ENCODE peak calls at places on chromosomes 3 and 15, in nine cellular contexts. W, V, A, Q, T, D, E, P and B are unnamed samples.

GRCh38 chr3:186001838-186002237 is 64.0 kb upstream of the TRA2B start:
- DNase-seq in D (no peak), E (no peak), V (no peak), A (no peak), T (no peak), P (no peak), Q (no peak), W (no peak), B (no peak)

GRCh38 chr3:174862101-174862500 is 3.0 kb downstream of the NAALADL2 start:
- DNase-seq in A (no peak), W (peak), T (peak), P (no peak), V (peak), Q (peak), E (no peak), D (no peak), B (no peak)

GRCh38 chr15:80615783-80616391 is 79.2 kb upstream of the ABHD17C start:
- DNase-seq in A (peak), D (peak), P (peak), E (no peak), Q (peak), W (peak), T (no peak), V (peak), B (peak)

GRCh38 chr3:87694678-87695077 is 364.1 kb downstream of the CGGBP1 start:
- DNase-seq in P (no peak), V (no peak), T (no peak), W (no peak), A (no peak), D (no peak), E (no peak), Q (no peak), B (no peak)

GRCh38 chr15:87777054-87777498 is 479.5 kb downstream of the NTRK3 start:
- DNase-seq in Q (no peak), P (peak), E (peak), A (peak), D (peak), V (no peak), W (no peak), T (no peak), B (peak)

GRCh38 chr3:146655333-146655996 is 50.3 kb upstream of the PLSCR5 start:
- DNase-seq in T (no peak), E (no peak), Q (peak), P (no peak), D (no peak), A (no peak), W (no peak), V (no peak), B (no peak)

GRCh38 chr3:49593046-49593445 is 38.8 kb downstream of the BSN start:
- DNase-seq in V (no peak), W (no peak), A (no peak), E (no peak), D (peak), P (no peak), Q (no peak), T (no peak), B (no peak)

GRCh38 chr3:132180337-132180791 is 136.8 kb upstream of the ACP3 start:
- DNase-seq in T (peak), D (peak), P (peak), A (no peak), E (no peak), Q (peak), V (no peak), W (peak), B (peak)

GRCh38 chr3:171640520-171641412 is 169.5 kb downstream of the PLD1 start:
- DNase-seq in P (peak), W (peak), D (peak), Q (peak), E (peak), T (peak), V (no peak), A (peak), B (peak)

GRCh38 chr3:172213168-172213567 is 173.8 kb downstream of the FNDC3B start:
- DNase-seq in W (no peak), A (no peak), T (no peak), P (peak), D (peak), V (no peak), E (no peak), Q (no peak), B (no peak)

GRCh38 chr15:43941071-43941470 is 114.3 kb downstream of the WDR76 start:
- DNase-seq in D (no peak), T (no peak), E (no peak), W (no peak), P (no peak), V (no peak), Q (no peak), A (no peak), B (no peak)

DNA sequence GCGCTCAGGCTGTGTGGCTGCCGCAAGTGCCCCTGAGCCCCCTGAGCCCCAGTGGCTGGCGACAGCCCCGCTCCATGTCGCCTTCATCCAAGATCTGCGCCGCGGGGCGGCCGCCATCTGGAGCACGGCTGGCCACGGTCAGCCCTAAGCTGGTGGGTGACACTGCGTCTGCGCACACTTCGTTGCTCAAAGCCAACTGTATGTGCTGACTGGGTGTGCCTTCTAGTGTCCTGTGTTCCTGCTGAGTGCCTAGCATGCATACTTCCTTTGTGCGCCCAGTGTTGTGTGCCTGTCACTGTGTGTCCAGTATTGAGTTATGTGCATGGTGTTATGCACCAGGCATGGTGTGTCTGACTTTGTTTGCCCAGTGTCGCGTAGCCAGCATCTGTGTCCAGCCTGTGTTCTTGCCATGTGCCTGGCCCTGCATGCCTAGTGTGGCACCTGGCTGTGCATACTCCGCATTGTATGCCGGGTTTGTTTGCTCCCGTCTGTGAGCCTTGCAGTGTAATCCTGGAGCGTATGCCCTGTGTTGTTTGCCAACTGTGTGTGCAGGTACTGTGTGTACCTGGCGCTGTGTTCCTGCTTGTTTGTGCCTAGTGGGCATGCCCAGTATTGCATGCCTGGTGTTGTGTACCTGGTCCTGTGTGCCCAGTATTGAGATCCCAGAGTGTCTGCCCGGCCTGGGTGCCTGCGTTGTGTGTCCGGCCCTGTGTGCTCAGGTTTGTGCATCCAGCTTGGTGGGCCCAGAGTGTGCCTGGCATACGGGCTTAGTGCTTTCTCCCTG is 54.7 kb upstream of the CHRNA7 start:
- DNase-seq in T (peak), D (peak), P (peak), V (no peak), Q (no peak), A (no peak), W (peak), E (no peak), B (no peak)
- H3K4me3 ChIP-seq in T (peak), D (peak), P (no peak), V (no peak), Q (no peak), A (peak), W (no peak), E (peak), B (peak)

DNA sequence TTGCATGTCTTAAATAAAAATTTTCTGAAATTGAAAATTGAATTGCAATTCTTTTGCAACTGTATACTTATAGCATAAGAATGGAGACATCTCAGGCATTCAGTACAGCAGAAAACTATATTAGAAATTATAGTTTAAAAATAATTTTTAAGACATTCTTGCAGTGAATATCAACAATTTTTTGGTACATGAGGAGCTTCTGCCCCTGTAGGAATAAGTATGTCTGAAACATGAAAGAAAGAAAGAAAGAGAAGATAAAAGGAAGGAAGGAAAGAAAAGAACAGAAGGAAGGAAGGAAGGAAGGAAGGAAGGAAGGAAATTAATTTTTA is 165.0 kb downstream of the GMNC start:
- DNase-seq in T (no peak), E (no peak), D (no peak), V (no peak), W (no peak), Q (no peak), P (no peak), A (no peak), B (no peak)
- H3K4me3 ChIP-seq in T (no peak), E (no peak), D (peak), V (no peak), W (no peak), Q (no peak), P (no peak), A (no peak), B (no peak)

GRCh38 chr15:74783808-74784175 is 1.9 kb downstream of the CSK start:
- DNase-seq in V (no peak), A (no peak), D (no peak), Q (no peak), W (no peak), E (no peak), T (no peak), P (no peak), B (no peak)

GRCh38 chr15:74783072-74783807 is 1.4 kb downstream of the CSK start:
- DNase-seq in A (no peak), W (no peak), E (no peak), P (peak), Q (peak), T (no peak), D (peak), V (no peak), B (no peak)

GRCh38 chr15:74784854-74785715 is 3.2 kb downstream of the CSK start:
- DNase-seq in Q (no peak), E (no peak), A (no peak), P (no peak), V (no peak), T (no peak), D (no peak), W (no peak), B (no peak)

GRCh38 chr15:74785716-74786032 is 3.8 kb downstream of the CSK start:
- DNase-seq in Q (no peak), V (no peak), E (no peak), W (no peak), A (no peak), T (no peak), D (no peak), P (no peak), B (no peak)

GRCh38 chr15:74784426-74784825 is 2.5 kb downstream of the CSK start:
- DNase-seq in W (no peak), D (no peak), E (no peak), A (no peak), P (no peak), Q (no peak), T (no peak), V (no peak), B (no peak)
- H3K4me3 ChIP-seq in W (no peak), D (no peak), E (peak), A (no peak), P (no peak), Q (no peak), T (no peak), V (no peak), B (no peak)

DNA sequence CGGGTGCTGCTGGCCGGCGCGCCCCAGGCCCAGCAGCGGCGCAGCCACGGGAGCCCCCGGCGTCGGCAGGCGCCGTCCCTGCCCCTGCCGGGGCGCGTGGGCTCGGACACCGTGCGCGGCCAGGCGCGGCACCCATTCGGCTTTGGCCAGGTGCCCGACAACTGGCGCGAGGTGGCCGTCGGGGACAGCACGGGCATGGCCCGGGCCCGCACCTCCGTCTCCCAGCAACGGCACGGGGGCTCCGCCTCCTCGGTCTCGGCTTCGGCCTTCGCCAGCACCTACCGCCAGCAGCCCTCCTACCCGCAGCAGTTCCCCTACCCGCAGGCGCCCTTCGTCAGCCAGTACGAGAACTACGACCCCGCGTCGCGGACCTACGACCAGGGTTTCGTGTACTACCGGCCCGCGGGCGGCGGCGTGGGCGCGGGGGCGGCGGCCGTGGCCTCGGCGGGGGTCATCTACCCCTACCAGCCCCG is 777 bp downstream of the LOXL1 start:
- DNase-seq in W (peak), Q (peak), T (peak), V (no peak), P (no peak), A (peak), D (peak), E (no peak), B (no peak)
- H3K4me3 ChIP-seq in W (peak), Q (no peak), T (peak), V (peak), P (peak), A (peak), D (peak), E (peak), B (peak)

GRCh38 chr3:71724171-71724453 is 1.1 kb downstream of the EIF4E3 start:
- DNase-seq in W (no peak), T (no peak), V (no peak), E (no peak), A (no peak), P (no peak), Q (no peak), D (no peak), B (no peak)
- H3K4me3 ChIP-seq in W (no peak), T (peak), V (peak), E (peak), A (peak), P (peak), Q (peak), D (peak), B (peak)